ENCODE peak calls at places on chromosomes 6 and 20, in seven cellular contexts. R, Z, F, S, H, E and I are unnamed samples.

GRCh38 chr6:142697912-142698311 is 247.1 kb downstream of the HIVEP2 start:
- DNase-seq in R (peak), Z (no peak), F (no peak), S (no peak), H (no peak), E (no peak), I (no peak)

GRCh38 chr6:25389501-25389900 is 110.3 kb downstream of the CARMIL1 start:
- DNase-seq in R (peak), Z (no peak), F (no peak), S (no peak), H (no peak), E (no peak), I (no peak)

GRCh38 chr6:125341460-125341859 is 39.7 kb upstream of the HDDC2 start:
- DNase-seq in R (no peak), Z (no peak), F (no peak), S (no peak), H (no peak), E (no peak), I (no peak)

GRCh38 chr6:137160763-137161162 is 12.7 kb downstream of the IL22RA2 start:
- DNase-seq in R (peak), Z (no peak), F (no peak), S (no peak), H (no peak), E (no peak), I (no peak)

GRCh38 chr20:42635699-42636411 is 553.9 kb downstream of the PTPRT start:
- DNase-seq in R (no peak), Z (no peak), F (no peak), S (no peak), H (no peak), E (no peak), I (no peak)

GRCh38 chr6:20409427-20409971 is 7.8 kb downstream of the E2F3 start:
- DNase-seq in R (no peak), Z (no peak), F (no peak), S (no peak), H (no peak), E (peak), I (no peak)

GRCh38 chr6:116444991-116445566 is 16.1 kb upstream of the CALHM6 start:
- DNase-seq in R (no peak), Z (no peak), F (no peak), S (no peak), H (no peak), E (no peak), I (no peak)

GRCh38 chr6:122947355-122947754 is 48.7 kb upstream of the CLVS2 start:
- DNase-seq in R (no peak), Z (no peak), F (peak), S (no peak), H (no peak), E (no peak), I (no peak)

GRCh38 chr6:45697605-45698004 is 318.1 kb downstream of the CLIC5 start:
- DNase-seq in R (peak), Z (no peak), F (no peak), S (no peak), H (peak), E (peak), I (no peak)

GRCh38 chr6:46039646-46040045 is 24.0 kb upstream of the CLIC5 start:
- DNase-seq in R (no peak), Z (no peak), F (no peak), S (no peak), H (no peak), E (no peak), I (no peak)

GRCh38 chr20:39874049-39874893 is 814.8 kb downstream of the MAFB start:
- DNase-seq in R (peak), Z (peak), F (peak), S (peak), H (peak), E (peak), I (no peak)

GRCh38 chr6:53979468-53980067 is 131.7 kb upstream of the MLIP start:
- DNase-seq in R (peak), Z (no peak), F (peak), S (no peak), H (no peak), E (no peak), I (no peak)

GRCh38 chr6:161813156-161813555 is 539.3 kb upstream of the AGPAT4 start:
- DNase-seq in R (no peak), Z (no peak), F (no peak), S (no peak), H (no peak), E (no peak), I (no peak)

GRCh38 chr6:34810936-34811632 is 19.2 kb downstream of the BLTP3A start:
- DNase-seq in R (no peak), Z (no peak), F (no peak), S (no peak), H (no peak), E (peak), I (no peak)

GRCh38 chr6:122530440-122531046 is 58.9 kb upstream of the SERINC1 start:
- DNase-seq in R (peak), Z (no peak), F (peak), S (no peak), H (peak), E (peak), I (no peak)

GRCh38 chr6:108080010-108080780 is 5.7 kb upstream of the OSTM1 start:
- DNase-seq in R (peak), Z (no peak), F (no peak), S (no peak), H (no peak), E (no peak), I (no peak)

GRCh38 chr6:89921197-89921596 is 26.9 kb downstream of the GJA10 start:
- DNase-seq in R (no peak), Z (no peak), F (no peak), S (no peak), H (no peak), E (no peak), I (no peak)

GRCh38 chr20:62860391-62860923 is 1.2 kb downstream of the TCFL5 start:
- DNase-seq in R (peak), Z (no peak), F (no peak), S (no peak), H (no peak), E (no peak), I (no peak)

GRCh38 chr6:39843305-39844020 is 51.3 kb downstream of the DAAM2 start:
- DNase-seq in R (peak), Z (no peak), F (peak), S (no peak), H (no peak), E (no peak), I (no peak)

GRCh38 chr20:44137210-44137781 is 49.7 kb downstream of the JPH2 start:
- DNase-seq in R (peak), Z (no peak), F (no peak), S (no peak), H (no peak), E (no peak), I (no peak)

GRCh38 chr6:10733863-10734262 is 11.0 kb downstream of the TMEM14C start:
- DNase-seq in R (no peak), Z (no peak), F (no peak), S (no peak), H (no peak), E (no peak), I (no peak)

GRCh38 chr6:12458558-12458957 is 168.4 kb downstream of the EDN1 start:
- DNase-seq in R (no peak), Z (no peak), F (no peak), S (no peak), H (no peak), E (no peak), I (no peak)
- TF ChIP-seq CTCF in R (no peak), Z (no peak), F (no peak), S (no peak), H (no peak), E (no peak), I (no peak)

GRCh38 chr6:31115941-31116560 is 1.5 kb downstream of the PSORS1C1 start:
- DNase-seq in R (no peak), Z (no peak), F (no peak), S (no peak), H (no peak), E (no peak), I (no peak)

GRCh38 chr6:31113861-31114539 is 600 bp upstream of the PSORS1C1 start:
- DNase-seq in R (peak), Z (no peak), F (no peak), S (no peak), H (no peak), E (no peak), I (no peak)

GRCh38 chr6:31116661-31117385 is 2.2 kb downstream of the PSORS1C1 start:
- DNase-seq in R (peak), Z (no peak), F (no peak), S (no peak), H (no peak), E (no peak), I (no peak)

GRCh38 chr6:31114540-31114876 is at the start of gene PSORS1C1:
- DNase-seq in R (peak), Z (peak), F (peak), S (peak), H (peak), E (no peak), I (no peak)

DNA sequence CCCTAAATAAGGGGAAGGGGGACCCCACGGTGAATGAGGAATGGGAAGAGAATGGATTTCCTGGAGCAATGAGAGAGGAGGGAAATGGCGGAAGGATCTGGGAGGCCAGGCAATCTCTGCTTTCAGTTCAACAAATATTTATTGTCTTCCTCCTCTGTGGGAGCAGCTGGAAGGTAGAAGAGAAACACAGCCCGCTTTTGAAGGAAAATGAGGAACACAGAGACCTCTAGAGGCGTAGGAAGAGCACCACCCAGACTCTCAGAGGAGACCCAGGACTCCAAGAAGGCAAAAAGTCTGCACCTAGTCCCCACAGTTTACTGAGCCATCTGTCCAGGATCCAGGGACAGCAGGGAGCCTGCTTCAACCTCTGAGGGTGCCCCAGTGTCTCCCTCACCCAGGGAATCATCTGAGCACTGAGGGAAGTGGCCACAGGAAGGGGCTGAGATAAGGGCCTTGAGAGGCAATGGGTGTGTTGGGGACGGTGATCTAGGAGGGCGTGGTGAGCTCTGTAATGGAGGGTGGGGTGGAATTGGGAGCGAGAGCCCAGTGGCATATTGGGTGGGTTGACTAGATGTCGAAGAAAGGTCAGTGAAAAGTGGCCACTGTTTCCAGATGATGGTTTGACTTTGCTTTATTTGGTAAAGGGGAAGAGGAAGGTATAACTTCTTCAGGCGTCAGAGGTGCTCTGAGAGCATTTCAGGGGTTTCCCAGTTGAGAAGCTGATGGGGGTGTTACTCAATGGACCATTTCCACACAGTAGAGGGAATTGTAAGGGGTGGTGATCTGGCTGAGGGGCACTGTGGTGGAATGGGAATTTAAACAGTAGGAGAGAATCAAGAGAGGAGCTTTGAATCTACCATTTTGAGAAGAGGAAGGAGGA is 610 bp downstream of the PSORS1C1 start:
- DNase-seq in R (peak), Z (no peak), F (peak), S (no peak), H (no peak), E (no peak), I (no peak)
- TF ChIP-seq CTCF in R (peak), Z (no peak), F (peak), S (peak), H (peak), E (no peak), I (no peak)

GRCh38 chr20:845226-845868 is 11.8 kb downstream of the FAM110A start:
- DNase-seq in R (no peak), Z (no peak), F (no peak), S (no peak), H (no peak), E (no peak), I (no peak)
- TF ChIP-seq CTCF in R (no peak), Z (no peak), F (no peak), S (no peak), H (no peak), E (no peak), I (no peak)

DNA sequence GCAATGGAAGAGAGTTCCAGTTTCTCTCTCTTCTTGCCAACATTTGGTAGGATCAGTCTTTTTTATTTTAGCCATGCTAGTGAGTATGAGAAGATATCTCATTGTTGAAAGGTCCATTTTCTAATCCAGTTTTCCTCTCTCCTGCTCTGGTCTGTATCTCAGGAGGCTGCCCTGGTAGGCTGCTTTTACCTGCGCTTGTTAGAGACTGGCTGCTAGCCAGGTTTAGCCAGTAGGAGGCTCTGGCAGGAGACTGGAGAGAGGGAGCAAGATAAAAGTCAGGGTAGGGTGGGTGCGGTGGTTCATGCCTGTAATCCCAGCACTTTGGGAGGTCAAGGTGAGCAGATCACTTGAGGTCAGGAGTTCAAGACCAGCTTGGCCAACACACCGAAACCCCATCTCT is 68.6 kb upstream of the FOXP4 start:
- DNase-seq in R (peak), Z (no peak), F (no peak), S (no peak), H (no peak), E (no peak), I (no peak)
- TF ChIP-seq CTCF in R (no peak), Z (no peak), F (no peak), S (no peak), H (no peak), E (peak), I (no peak)

GRCh38 chr6:80382796-80383195 is 276.3 kb downstream of the BCKDHB start:
- DNase-seq in R (peak), Z (no peak), F (no peak), S (no peak), H (peak), E (no peak), I (no peak)

GRCh38 chr6:80388515-80388914 is 282.0 kb downstream of the BCKDHB start:
- DNase-seq in R (no peak), Z (no peak), F (no peak), S (no peak), H (no peak), E (no peak), I (no peak)
- TF ChIP-seq CTCF in R (no peak), Z (no peak), F (no peak), S (no peak), H (no peak), E (no peak), I (no peak)

DNA sequence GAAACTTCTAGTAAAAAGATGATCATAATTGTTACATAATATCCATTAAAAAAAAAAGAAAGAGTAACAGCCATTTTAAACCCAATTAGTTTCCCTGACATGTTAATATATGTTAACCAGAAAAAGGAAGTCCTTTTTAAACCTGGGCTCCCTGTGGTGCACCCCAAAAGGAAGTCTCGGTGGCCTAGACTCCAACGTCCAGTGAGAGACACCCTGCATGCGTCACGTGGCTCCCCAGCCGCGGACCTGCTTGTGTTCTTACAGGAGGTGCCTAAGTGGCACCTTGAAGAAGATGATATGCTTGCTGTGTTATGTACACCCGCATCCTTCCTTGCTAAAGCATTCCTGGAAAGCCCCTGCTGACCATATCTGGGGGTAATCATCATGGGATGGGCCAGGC is 50.1 kb downstream of the FOXC1 start:
- DNase-seq in R (no peak), Z (no peak), F (no peak), S (no peak), H (no peak), E (no peak), I (no peak)
- TF ChIP-seq CTCF in R (no peak), Z (no peak), F (no peak), S (no peak), H (no peak), E (no peak), I (no peak)

DNA sequence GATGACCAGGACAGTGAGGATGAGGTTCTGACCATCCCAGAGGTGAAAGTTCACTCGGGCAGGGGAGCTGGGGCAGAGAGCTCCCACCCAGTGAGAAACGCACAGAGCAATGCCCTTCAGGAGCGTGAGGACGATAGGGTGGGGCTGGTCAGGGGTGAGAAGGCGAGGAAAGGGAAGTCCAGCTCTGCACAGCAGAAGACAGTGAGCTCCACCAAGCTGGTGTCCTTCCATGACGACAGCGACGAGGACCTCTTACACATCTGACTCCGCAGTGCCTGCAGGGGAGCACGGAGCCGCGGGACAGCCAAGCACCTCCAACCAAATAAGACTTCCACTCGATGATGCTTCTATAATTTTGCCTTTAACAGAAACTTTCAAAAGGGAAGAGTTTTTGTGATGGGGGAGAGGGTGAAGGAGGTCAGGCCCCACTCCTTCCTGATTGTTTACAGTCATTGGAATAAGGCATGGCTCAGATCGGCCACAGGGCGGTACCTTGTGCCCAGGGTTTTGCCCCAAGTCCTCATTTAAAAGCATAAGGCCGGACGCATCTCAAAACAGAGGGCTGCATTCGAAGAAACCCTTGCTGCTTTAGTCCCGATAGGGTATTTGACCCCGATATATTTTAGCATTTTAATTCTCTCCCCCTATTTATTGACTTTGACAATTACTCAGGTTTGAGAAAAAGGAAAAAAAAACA is 16.6 kb upstream of the SLC22A1 start:
- DNase-seq in R (no peak), Z (no peak), F (no peak), S (no peak), H (no peak), E (no peak), I (no peak)
- TF ChIP-seq CTCF in R (no peak), Z (no peak), F (no peak), S (no peak), H (no peak), E (no peak), I (no peak)

GRCh38 chr20:32655903-32656500 is 17.7 kb downstream of the C20orf203 start:
- DNase-seq in R (no peak), Z (no peak), F (no peak), S (no peak), H (no peak), E (no peak), I (no peak)

GRCh38 chr20:32651537-32651936 is 22.2 kb downstream of the C20orf203 start:
- DNase-seq in R (no peak), Z (no peak), F (no peak), S (no peak), H (no peak), E (no peak), I (no peak)

GRCh38 chr20:32649697-32650471 is 23.9 kb downstream of the C20orf203 start:
- DNase-seq in R (no peak), Z (no peak), F (no peak), S (no peak), H (no peak), E (no peak), I (no peak)

GRCh38 chr20:32650545-32650944 is 23.2 kb downstream of the C20orf203 start:
- DNase-seq in R (no peak), Z (no peak), F (no peak), S (no peak), H (no peak), E (no peak), I (no peak)

GRCh38 chr20:32652739-32653526 is 20.8 kb downstream of the C20orf203 start:
- DNase-seq in R (peak), Z (peak), F (peak), S (peak), H (peak), E (peak), I (peak)
- TF ChIP-seq CTCF in R (peak), Z (peak), F (peak), S (peak), H (peak), E (peak), I (peak)